ENCODE peak calls at places on chromosomes 1 and 21, in four cellular contexts. R, B, J and F are unnamed samples.
A peak's percentile ranks its signal among the peaks of the same experiment; 100 is the strongest.

GRCh38 chr1:172680733-172681275 is 21.9 kb downstream of the FASLG start:
- DNase-seq in R (no peak), J (no peak), B (no peak), F (no peak)

GRCh38 chr1:45443580-45444446 is 47.1 kb downstream of the TESK2 start:
- DNase-seq in R (no peak), J (no peak), B (no peak), F (no peak)

GRCh38 chr1:41568204-41568603 is 83.7 kb upstream of the EDN2 start:
- DNase-seq in J (no peak), B (no peak), R (no peak), F (no peak)

GRCh38 chr1:157771666-157772425 is 5.1 kb downstream of the FCRL2 start:
- DNase-seq in J (no peak), B (no peak), R (no peak), F (peak; percentile 96)

GRCh38 chr1:30785714-30786113 is 28.1 kb upstream of the LAPTM5 start:
- DNase-seq in R (no peak), B (no peak), J (no peak), F (no peak)

GRCh38 chr1:21594935-21595897 is 73.9 kb downstream of the RAP1GAP start:
- DNase-seq in B (no peak), J (peak; percentile 44), R (peak; percentile 39), F (peak; percentile 89)

GRCh38 chr1:10283318-10283984 is 73.1 kb downstream of the KIF1B start:
- DNase-seq in B (no peak), R (no peak), J (no peak), F (peak; percentile 11)

GRCh38 chr21:45538381-45539045 is 3.7 kb downstream of the SLC19A1 start:
- DNase-seq in J (no peak), B (peak; percentile 61), R (no peak), F (no peak)

GRCh38 chr1:95116666-95117206 is 419 bp upstream of the TLCD4 start:
- DNase-seq in B (peak; percentile 68), R (peak; percentile 86), J (peak; percentile 53), F (peak; percentile 72)

GRCh38 chr1:11730429-11730861 is 5.5 kb upstream of the AGTRAP start:
- DNase-seq in B (no peak), R (no peak), J (no peak), F (peak; percentile 86)

GRCh38 chr1:4307468-4307845 is 347.0 kb upstream of the AJAP1 start:
- DNase-seq in B (peak; percentile 15), R (no peak), J (no peak), F (no peak)

GRCh38 chr1:4306559-4307467 is 347.6 kb upstream of the AJAP1 start:
- DNase-seq in J (no peak), B (peak; percentile 20), R (no peak), F (no peak)

GRCh38 chr1:4305526-4306301 is 348.7 kb upstream of the AJAP1 start:
- DNase-seq in J (no peak), R (no peak), B (no peak), F (no peak)

GRCh38 chr1:4307911-4308545 is 346.4 kb upstream of the AJAP1 start:
- DNase-seq in J (no peak), B (peak; percentile 16), R (no peak), F (no peak)

GRCh38 chr1:4303303-4303702 is 351.1 kb upstream of the AJAP1 start:
- DNase-seq in B (no peak), J (no peak), R (no peak), F (no peak)
- H3K9me3 ChIP-seq in B (no peaks in the 10 kb centered on the region), J (peaks cover 13% of the 10 kb centered on the region), R (no peaks in the 10 kb centered on the region), F (peaks cover 2% of the 10 kb centered on the region)

GRCh38 chr1:238404921-238405320 is 514.2 kb upstream of the ZP4 start:
- DNase-seq in B (no peak), R (no peak), J (no peak), F (no peak)
- H3K9me3 ChIP-seq in B (no peaks in the 10 kb centered on the region), R (no peaks in the 10 kb centered on the region), J (peaks cover 2% of the 10 kb centered on the region), F (no peaks in the 10 kb centered on the region)

GRCh38 chr1:3003039-3003940 is 18.0 kb upstream of the ACTRT2 start:
- DNase-seq in R (no peak), J (no peak), B (peak; percentile 55), F (no peak)

GRCh38 chr1:3002349-3003038 is 18.8 kb upstream of the ACTRT2 start:
- DNase-seq in J (no peak), R (no peak), B (peak; percentile 51), F (no peak)

GRCh38 chr1:3005771-3006170 is 15.5 kb upstream of the ACTRT2 start:
- DNase-seq in R (no peak), B (peak; percentile 82), J (no peak), F (no peak)

GRCh38 chr1:3003941-3004270 is 17.4 kb upstream of the ACTRT2 start:
- DNase-seq in J (no peak), B (peak; percentile 54), R (no peak), F (no peak)

GRCh38 chr1:3004285-3005205 is 16.7 kb upstream of the ACTRT2 start:
- DNase-seq in R (no peak), B (peak; percentile 62), J (no peak), F (no peak)
- H3K9me3 ChIP-seq in R (no peaks in the 10 kb centered on the region), B (no peaks in the 10 kb centered on the region), J (peaks cover 16% of the 10 kb centered on the region), F (peaks cover 7% of the 10 kb centered on the region)

GRCh38 chr1:68586766-68587165 is 89.9 kb upstream of the DEPDC1 start:
- DNase-seq in J (no peak), B (no peak), R (no peak), F (no peak)
- H3K9me3 ChIP-seq in J (no peaks in the 10 kb centered on the region), B (no peaks in the 10 kb centered on the region), R (no peaks in the 10 kb centered on the region), F (peaks cover 3% of the 10 kb centered on the region)

GRCh38 chr21:38223893-38224540 is 32.8 kb upstream of the KCNJ15 start:
- DNase-seq in R (no peak), B (no peak), J (peak; percentile 49), F (peak; percentile 4)
- H3K9me3 ChIP-seq in R (no peaks in the 10 kb centered on the region), B (no peaks in the 10 kb centered on the region), J (peaks cover 25% of the 10 kb centered on the region), F (peaks cover 23% of the 10 kb centered on the region)

GRCh38 chr21:40102682-40103081 is 235.4 kb downstream of the PCP4 start:
- DNase-seq in R (no peak), J (no peak), B (no peak), F (no peak)
- H3K9me3 ChIP-seq in R (no peaks in the 10 kb centered on the region), J (no peaks in the 10 kb centered on the region), B (no peaks in the 10 kb centered on the region), F (peaks cover 29% of the 10 kb centered on the region)

GRCh38 chr21:9735421-9735961 is 785.9 kb upstream of the TPTE start:
- DNase-seq in J (no peak), B (no peak), R (no peak), F (no peak)

GRCh38 chr21:9730866-9731265 is 790.5 kb upstream of the TPTE start:
- DNase-seq in B (no peak), R (no peak), J (no peak), F (no peak)
- H3K9me3 ChIP-seq in B (no peaks in the 10 kb centered on the region), R (peaks cover 15% of the 10 kb centered on the region), J (peaks cover 11% of the 10 kb centered on the region), F (peaks cover 67% of the 10 kb centered on the region)

DNA sequence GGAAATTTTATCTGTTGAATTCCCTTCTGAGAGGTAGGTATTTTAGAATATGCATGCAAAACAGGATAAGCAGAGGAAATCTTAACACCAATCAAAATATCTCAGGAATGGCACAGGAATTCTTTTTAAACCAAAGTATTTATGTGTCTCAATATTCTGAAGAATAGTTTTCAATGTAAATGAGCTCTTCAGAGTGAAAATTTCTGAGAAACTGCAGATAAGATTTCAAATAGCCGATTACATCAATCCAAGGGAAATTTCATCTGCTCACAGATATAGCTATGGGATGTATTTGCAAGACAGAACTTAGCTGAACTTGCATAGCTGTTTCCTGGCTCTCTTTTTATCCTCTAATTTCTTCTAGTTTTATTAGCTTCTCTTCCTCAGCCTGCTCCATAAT is 209.5 kb downstream of the GRIK1 start:
- DNase-seq in J (no peak), B (no peak), R (no peak), F (no peak)
- H3K9me3 ChIP-seq in J (no peaks in the 10 kb centered on the region), B (no peaks in the 10 kb centered on the region), R (no peaks in the 10 kb centered on the region), F (no peaks in the 10 kb centered on the region)

GRCh38 chr21:28150778-28151177 is 841.9 kb downstream of the LTN1 start:
- DNase-seq in R (no peak), J (no peak), B (no peak), F (no peak)
- H3K9me3 ChIP-seq in R (no peaks in the 10 kb centered on the region), J (no peaks in the 10 kb centered on the region), B (no peaks in the 10 kb centered on the region), F (no peaks in the 10 kb centered on the region)

DNA sequence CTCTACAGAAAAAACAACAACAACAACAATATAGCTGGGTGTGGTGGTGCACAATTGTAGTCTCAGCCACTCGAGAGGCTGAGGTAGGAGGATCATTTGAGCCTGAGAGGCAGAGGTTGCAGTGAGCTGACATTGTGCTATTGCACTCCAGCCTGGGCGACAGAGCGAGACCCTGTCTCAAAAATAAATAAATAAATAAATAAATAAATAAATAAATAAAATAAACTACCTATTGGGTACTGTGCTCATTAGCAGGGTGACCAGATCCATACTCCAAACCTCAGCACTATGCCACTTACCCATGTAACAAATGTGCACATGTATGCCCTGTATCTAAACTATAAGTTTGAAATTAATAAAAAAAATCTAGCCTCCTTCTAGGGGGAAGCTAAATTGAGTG is 369.4 kb upstream of the AJAP1 start:
- DNase-seq in B (no peak), R (no peak), J (no peak), F (no peak)
- H3K9me3 ChIP-seq in B (no peaks in the 10 kb centered on the region), R (no peaks in the 10 kb centered on the region), J (no peaks in the 10 kb centered on the region), F (peaks cover 4% of the 10 kb centered on the region)